ENCODE peak calls at places on chromosomes 3 and 15, in eight cellular contexts. O, T, V, F, L, H, E and G are unnamed samples.

GRCh38 chr15:96893159-96893906 is 562.8 kb downstream of the NR2F2 start:
- DNase-seq in H (peak), E (no peak), V (peak), L (peak), F (peak), T (peak), O (no peak), G (no peak)

GRCh38 chr15:37134699-37135131 is 34.4 kb upstream of the MEIS2 start:
- DNase-seq in E (peak), F (peak), T (no peak), O (no peak), V (no peak), L (peak), H (peak), G (no peak)

GRCh38 chr3:178561239-178561638 is 25.0 kb downstream of the KCNMB2 start:
- DNase-seq in L (no peak), F (no peak), T (no peak), H (no peak), V (no peak), E (no peak), O (no peak), G (no peak)

GRCh38 chr15:64600794-64601193 is 140.4 kb downstream of the ZNF609 start:
- DNase-seq in F (no peak), V (no peak), E (no peak), O (no peak), T (no peak), H (no peak), L (no peak), G (no peak)

GRCh38 chr3:177751770-177752169 is 554.5 kb upstream of the TBL1XR1 start:
- DNase-seq in O (peak), F (no peak), L (no peak), E (no peak), T (no peak), H (no peak), V (peak), G (no peak)

GRCh38 chr3:157502916-157503620 is at the start of gene VEPH1:
- DNase-seq in F (peak), V (no peak), T (no peak), H (no peak), E (no peak), O (no peak), L (peak), G (no peak)

GRCh38 chr15:59448871-59449270 is 10.9 kb downstream of the FAM81A start:
- DNase-seq in E (no peak), V (no peak), H (no peak), T (no peak), L (no peak), O (no peak), F (no peak), G (no peak)

GRCh38 chr15:77064539-77065308 is 6.2 kb downstream of the TSPAN3 start:
- DNase-seq in E (no peak), O (no peak), T (no peak), H (peak), L (peak), V (no peak), F (peak), G (no peak)

GRCh38 chr3:179421500-179421899 is 29.8 kb downstream of the GNB4 start:
- DNase-seq in F (peak), E (no peak), T (peak), H (no peak), L (peak), V (no peak), O (no peak), G (no peak)

GRCh38 chr15:100612539-100612938 is 10.2 kb downstream of the ASB7 start:
- DNase-seq in E (no peak), O (no peak), V (no peak), T (no peak), H (no peak), F (no peak), L (no peak), G (no peak)

GRCh38 chr15:99385865-99386264 is 134.6 kb downstream of the LRRC28 start:
- DNase-seq in O (peak), L (peak), E (no peak), F (peak), V (peak), H (peak), T (peak), G (no peak)

GRCh38 chr3:105862217-105862616 is 6.6 kb downstream of the CBLB start:
- DNase-seq in O (no peak), V (no peak), T (no peak), F (no peak), E (no peak), H (no peak), L (no peak), G (no peak)

GRCh38 chr3:185629554-185630181 is 43.6 kb downstream of the SENP2 start:
- DNase-seq in O (no peak), H (no peak), F (no peak), E (no peak), T (no peak), L (no peak), V (no peak), G (no peak)

GRCh38 chr15:96046620-96047240 is 283.8 kb upstream of the NR2F2 start:
- DNase-seq in L (no peak), T (no peak), V (no peak), O (no peak), H (no peak), E (no peak), F (no peak), G (no peak)

GRCh38 chr3:102329561-102329960 is 105.3 kb upstream of the ZPLD1 start:
- DNase-seq in L (no peak), T (no peak), H (no peak), V (no peak), E (no peak), O (no peak), F (no peak), G (no peak)

GRCh38 chr3:70999730-71000129 is 583.8 kb downstream of the FOXP1 start:
- DNase-seq in O (no peak), H (peak), E (no peak), F (peak), T (no peak), L (peak), V (no peak), G (peak)

GRCh38 chr15:60397772-60398445 is at the start of gene ANXA2:
- DNase-seq in T (no peak), O (peak), V (peak), H (peak), F (peak), E (peak), L (peak), G (no peak)

GRCh38 chr3:15783361-15783969 is 14.3 kb downstream of the ANKRD28 start:
- DNase-seq in O (no peak), V (no peak), T (no peak), F (no peak), E (no peak), L (peak), H (peak), G (no peak)

GRCh38 chr3:196422976-196423781 is 9.0 kb downstream of the UBXN7 start:
- DNase-seq in L (peak), O (peak), H (no peak), V (peak), E (no peak), F (no peak), T (peak), G (no peak)

GRCh38 chr15:36951747-36952247 is 148.6 kb downstream of the MEIS2 start:
- DNase-seq in O (no peak), T (no peak), V (no peak), E (no peak), L (peak), H (peak), F (no peak), G (peak)

GRCh38 chr15:98745179-98745578 is 96.8 kb downstream of the IGF1R start:
- DNase-seq in F (no peak), H (peak), O (no peak), L (no peak), E (no peak), V (peak), T (no peak), G (no peak)

GRCh38 chr3:122689587-122689986 is 8.9 kb downstream of the PARP14 start:
- DNase-seq in O (no peak), H (peak), E (no peak), T (no peak), L (peak), F (no peak), V (no peak), G (no peak)

GRCh38 chr3:136586580-136586979 is 165.6 kb downstream of the STAG1 start:
- DNase-seq in E (no peak), T (no peak), V (no peak), H (no peak), L (no peak), O (no peak), F (no peak), G (no peak)

GRCh38 chr15:99982662-99983061 is 249.4 kb upstream of the LYSMD4 start:
- DNase-seq in F (no peak), O (peak), E (no peak), H (no peak), V (no peak), T (no peak), L (no peak), G (no peak)

GRCh38 chr15:40743921-40744809 is 10.9 kb downstream of the RMDN3 start:
- DNase-seq in O (no peak), F (peak), T (no peak), L (peak), E (no peak), V (no peak), H (no peak), G (no peak)

GRCh38 chr15:94844533-94845390 is 613.4 kb downstream of the MCTP2 start:
- DNase-seq in H (no peak), E (no peak), F (peak), O (peak), L (peak), T (peak), V (peak), G (no peak)

GRCh38 chr15:49697121-49697520 is 76.3 kb downstream of the DTWD1 start:
- DNase-seq in E (no peak), L (peak), O (no peak), V (no peak), H (peak), F (peak), T (no peak), G (no peak)

GRCh38 chr3:48436477-48436787 is 3.5 kb downstream of the CCDC51 start:
- DNase-seq in V (no peak), T (no peak), F (no peak), H (no peak), L (no peak), E (no peak), O (no peak), G (no peak)

GRCh38 chr15:78429477-78429876 is 8.5 kb upstream of the IREB2 start:
- DNase-seq in L (no peak), T (peak), E (no peak), F (no peak), H (no peak), V (peak), O (no peak), G (no peak)

GRCh38 chr15:42184313-42184712 is 23.8 kb downstream of the VPS39 start:
- DNase-seq in L (peak), H (no peak), O (no peak), T (no peak), V (no peak), E (no peak), F (no peak), G (no peak)

GRCh38 chr3:4021162-4021561 is 221.9 kb downstream of the LRRN1 start:
- DNase-seq in H (no peak), L (no peak), O (no peak), V (no peak), E (no peak), F (no peak), T (no peak), G (no peak)

GRCh38 chr3:147305533-147306241 is 100.7 kb downstream of the ZIC4 start:
- DNase-seq in V (no peak), L (peak), O (no peak), T (no peak), E (no peak), F (no peak), H (no peak), G (peak)

GRCh38 chr3:32500880-32501784 is 1.5 kb downstream of the CMTM6 start:
- DNase-seq in F (no peak), T (no peak), L (no peak), E (no peak), H (no peak), O (no peak), V (no peak), G (no peak)

GRCh38 chr3:94305835-94306685 is 243.2 kb downstream of the NSUN3 start:
- DNase-seq in L (no peak), T (no peak), F (no peak), H (no peak), O (no peak), V (no peak), E (no peak), G (no peak)

GRCh38 chr3:94301346-94301745 is 238.5 kb downstream of the NSUN3 start:
- DNase-seq in O (no peak), T (no peak), F (no peak), H (no peak), V (no peak), E (no peak), L (no peak), G (no peak)

GRCh38 chr3:94303266-94303665 is 240.4 kb downstream of the NSUN3 start:
- DNase-seq in H (no peak), E (no peak), T (no peak), V (no peak), F (no peak), O (no peak), L (no peak), G (no peak)

GRCh38 chr3:94304953-94305352 is 242.1 kb downstream of the NSUN3 start:
- DNase-seq in T (no peak), F (no peak), O (no peak), H (no peak), E (no peak), L (no peak), V (no peak), G (no peak)

GRCh38 chr3:94303897-94304296 is 241.0 kb downstream of the NSUN3 start:
- DNase-seq in V (no peak), F (no peak), T (peak), L (peak), O (no peak), E (no peak), H (peak), G (no peak)
- TF ChIP-seq CTCF in V (no peak), F (peak), T (peak), L (peak), O (no peak), E (no peak), H (peak), G (no peak)

DNA sequence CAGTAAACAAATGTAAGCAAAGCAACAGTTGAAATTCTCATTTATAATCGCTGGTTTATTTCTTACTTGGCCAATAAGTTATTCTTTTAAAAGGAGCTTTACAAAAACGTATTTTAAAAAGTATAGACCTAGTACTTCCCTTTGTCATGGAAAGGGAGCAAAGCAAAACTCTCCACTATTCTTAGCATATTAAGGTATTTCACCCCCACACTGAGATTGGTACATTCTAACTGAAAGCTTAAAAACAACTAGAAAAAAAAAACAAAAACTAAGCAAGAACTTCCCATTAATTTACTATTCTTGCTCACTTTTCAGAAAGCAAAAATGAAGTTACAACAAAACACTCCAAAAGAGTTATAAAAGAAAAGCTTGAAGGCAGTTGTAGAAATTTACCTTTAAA is 1.4 kb downstream of the ATG3 start:
- DNase-seq in E (no peak), H (no peak), F (no peak), V (no peak), T (no peak), L (no peak), O (no peak), G (no peak)
- H3K4me3 ChIP-seq in E (peak), H (peak), F (peak), V (peak), T (peak), L (peak), O (peak), G (peak)

GRCh38 chr15:55588070-55588817 is at the start of gene PYGO1:
- DNase-seq in F (peak), E (no peak), O (peak), T (no peak), H (peak), V (peak), L (peak), G (no peak)
- TF ChIP-seq CTCF in F (no peak), E (no peak), O (no peak), T (no peak), H (no peak), V (no peak), L (no peak), G (no peak)

DNA sequence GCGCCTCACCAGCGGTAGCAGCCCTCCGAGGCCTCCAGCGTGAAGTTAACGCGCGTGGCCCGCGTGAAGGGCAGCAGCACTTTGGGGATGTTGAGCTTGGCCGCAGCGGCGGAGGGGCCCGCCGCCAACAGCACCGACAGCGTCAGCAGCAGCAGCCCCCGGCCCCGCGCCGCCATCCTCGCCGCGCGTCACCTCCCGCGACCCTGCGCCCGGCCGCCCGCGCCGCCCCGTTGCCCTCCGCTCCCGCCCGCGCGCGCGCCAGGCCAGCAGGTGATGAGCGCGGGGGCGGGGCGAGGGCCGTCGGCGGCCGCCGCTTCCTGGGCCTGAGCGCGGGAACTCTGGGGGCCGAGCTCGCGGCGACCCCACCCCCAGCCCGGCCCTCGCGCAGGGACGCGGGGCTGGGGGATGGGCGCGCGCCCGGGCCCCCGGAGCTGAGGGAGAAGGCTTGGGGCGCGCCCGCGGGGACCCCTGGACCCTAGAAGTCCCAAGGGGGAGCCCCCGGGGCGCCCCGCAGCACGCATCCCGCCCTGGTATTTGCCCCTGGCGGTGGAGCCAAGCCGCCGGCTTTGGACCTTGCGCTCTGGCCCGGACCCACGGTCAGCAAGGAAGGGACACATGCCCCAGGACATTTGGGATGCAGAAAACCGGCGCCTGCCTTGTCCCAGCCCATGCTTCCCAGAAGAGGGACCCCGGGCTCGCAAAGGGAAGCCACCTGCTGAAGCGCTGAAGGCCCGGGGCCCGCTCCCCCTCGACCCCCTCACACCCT is at the start of gene NUP210:
- DNase-seq in O (peak), H (peak), E (no peak), F (no peak), T (no peak), L (no peak), V (peak), G (no peak)
- H3K4me3 ChIP-seq in O (peak), H (peak), E (peak), F (no peak), T (peak), L (no peak), V (peak), G (no peak)